ENCODE peak calls at places on chromosomes 5 and 9, in six cellular contexts. I is pons; S is transverse colon; B is stimulated activated CD8-positive, alpha-beta memory T cell treated with anti-CD3 and anti-CD28 coated beads, Interleukin-15, amount 100 ng/mL, for 4 hours; F is HFF-Myc; Z is left colon. L is an unnamed sample.

GRCh38 chr5:41925555-41925946 is 470 bp downstream of the FBXO4 start:
- DNase-seq in B (no peak), I (peak; percentile 45), F (no peak), S (no peak), Z (peak; percentile 44), L (peak; percentile 12)

GRCh38 chr5:38929838-38930237 is 84.0 kb downstream of the OSMR start:
- DNase-seq in Z (no peak), S (no peak), F (no peak), I (no peak), B (no peak), L (no peak)

GRCh38 chr9:110582156-110582555 is 2.6 kb upstream of the SVEP1 start:
- DNase-seq in S (no peak), F (no peak), I (no peak), B (no peak), Z (no peak), L (no peak)

GRCh38 chr5:134114886-134115805 is 665 bp downstream of the TCF7 start:
- DNase-seq in F (no peak), Z (peak; percentile 54), I (no peak), B (peak; percentile 75), S (peak; percentile 40), L (no peak)

GRCh38 chr9:9747787-9748186 is 865.0 kb downstream of the PTPRD start:
- DNase-seq in B (no peak), I (no peak), Z (no peak), S (no peak), F (no peak), L (no peak)

GRCh38 chr5:67004730-67005350 is 191.8 kb downstream of the CD180 start:
- DNase-seq in F (no peak), S (no peak), Z (no peak), B (no peak), I (no peak), L (no peak)

GRCh38 chr5:174731214-174732039 is 7.0 kb downstream of the MSX2 start:
- DNase-seq in Z (no peak), B (no peak), F (no peak), I (no peak), S (no peak), L (no peak)

GRCh38 chr5:80318212-80318611 is 1.6 kb upstream of the SPZ1 start:
- DNase-seq in Z (no peak), B (no peak), I (peak; percentile 73), F (peak; percentile 3), S (no peak), L (peak; percentile 53)

GRCh38 chr9:122347348-122348287 is 23.2 kb upstream of the PTGS1 start:
- DNase-seq in S (peak; percentile 65), F (no peak), I (no peak), B (no peak), Z (peak; percentile 59), L (no peak)

GRCh38 chr5:149666212-149666852 is 63.8 kb upstream of the PPARGC1B start:
- DNase-seq in Z (no peak), I (no peak), S (no peak), F (no peak), B (no peak), L (no peak)

GRCh38 chr9:79123419-79123818 is 448.3 kb upstream of the TLE4 start:
- DNase-seq in I (no peak), F (no peak), B (no peak), S (no peak), Z (no peak), L (no peak)

GRCh38 chr9:137071282-137071681 is 925 bp upstream of the SAPCD2 start:
- DNase-seq in I (no peak), Z (no peak), B (no peak), S (peak; percentile 7), F (no peak), L (no peak)

GRCh38 chr5:82386576-82386975 is 108.4 kb upstream of the RPS23 start:
- DNase-seq in B (no peak), S (no peak), Z (no peak), I (no peak), F (no peak), L (no peak)

GRCh38 chr5:61030163-61030482 is 85.1 kb downstream of the NDUFAF2 start:
- DNase-seq in F (peak; percentile 36), B (no peak), Z (no peak), S (no peak), I (no peak), L (no peak)

GRCh38 chr9:30732060-30732459 is 1652.4 kb upstream of the ACO1 start:
- DNase-seq in I (no peak), B (no peak), F (no peak), Z (no peak), S (no peak), L (no peak)

GRCh38 chr5:134477462-134478245 is 47.8 kb upstream of the JADE2 start:
- DNase-seq in F (no peak), I (no peak), B (no peak), Z (no peak), S (peak; percentile 34), L (no peak)

GRCh38 chr9:116000748-116001329 is 152.8 kb upstream of the PAPPA start:
- DNase-seq in Z (peak; percentile 10), F (no peak), S (peak; percentile 8), I (no peak), B (no peak), L (no peak)

GRCh38 chr5:1009359-1010180 is 968 bp downstream of the NKD2 start:
- DNase-seq in S (no peak), I (no peak), F (no peak), B (no peak), Z (peak; percentile 5), L (no peak)

GRCh38 chr5:139391570-139392323 is 2.0 kb upstream of the MZB1 start:
- DNase-seq in Z (peak; percentile 65), I (no peak), B (no peak), F (no peak), S (peak; percentile 71), L (no peak)

GRCh38 chr9:94867281-94867841 is 140.9 kb downstream of the AOPEP start:
- DNase-seq in Z (peak; percentile 55), I (peak; percentile 77), B (no peak), F (no peak), S (peak; percentile 63), L (peak; percentile 50)

GRCh38 chr5:134904621-134905245 is at the start of gene PCBD2:
- DNase-seq in F (peak; percentile 60), B (peak; percentile 82), S (peak; percentile 95), I (peak; percentile 85), Z (peak; percentile 96), L (peak; percentile 91)

GRCh38 chr5:80576383-80576782 is 6.3 kb upstream of the ANKRD34B start:
- DNase-seq in Z (no peak), F (no peak), S (no peak), B (no peak), I (no peak), L (no peak)

GRCh38 chr9:106284300-106284699 is 578.7 kb upstream of the ZNF462 start:
- DNase-seq in S (no peak), I (peak; percentile 59), Z (no peak), F (no peak), B (no peak), L (peak; percentile 35)

GRCh38 chr5:109485030-109485429 is 75.3 kb upstream of the PJA2 start:
- DNase-seq in Z (peak; percentile 77), S (peak; percentile 78), F (peak; percentile 11), B (no peak), I (peak; percentile 69), L (peak; percentile 88)

GRCh38 chr5:17951392-17952169 is 317.3 kb downstream of the TAF11L14 start:
- DNase-seq in S (no peak), I (no peak), F (no peak), B (no peak), Z (no peak), L (no peak)

GRCh38 chr9:111153973-111154590 is 115.8 kb upstream of the LPAR1 start:
- DNase-seq in S (no peak), B (no peak), Z (no peak), F (no peak), I (no peak), L (no peak)

GRCh38 chr5:172564187-172564586 is 76.9 kb upstream of the NEURL1B start:
- DNase-seq in S (no peak), F (no peak), B (no peak), Z (peak; percentile 35), I (no peak), L (no peak)

GRCh38 chr9:94818196-94818541 is 91.7 kb downstream of the AOPEP start:
- DNase-seq in S (no peak), B (no peak), F (no peak), I (no peak), Z (no peak), L (no peak)

GRCh38 chr9:6219040-6219439 is 3.4 kb downstream of the IL33 start:
- DNase-seq in Z (no peak), I (no peak), S (no peak), F (no peak), B (no peak), L (no peak)

GRCh38 chr5:179819296-179820126 is 1.2 kb upstream of the SQSTM1 start:
- DNase-seq in F (no peak), B (no peak), I (peak; percentile 62), S (peak; percentile 77), Z (peak; percentile 73), L (peak; percentile 71)

GRCh38 chr5:126858441-126858840 is 81.5 kb downstream of the LMNB1 start:
- DNase-seq in S (no peak), Z (no peak), B (no peak), I (no peak), F (no peak), L (no peak)